ENCODE peak calls at places on chromosome 2, in four cellular contexts. J is H9, R is trophoblast cell, Y is IMR-90. P is an unnamed sample.
A peak's percentile ranks its signal among the peaks of the same experiment; 100 is the strongest.

GRCh38 chr2:119700866-119701265 is 21.9 kb downstream of the TMEM177 start:
- DNase-seq in Y (no peak), R (no peak), J (peak; percentile 85), P (no peak)

GRCh38 chr2:16321256-16321655 is 344.4 kb downstream of the CYRIA start:
- DNase-seq in J (no peak), R (no peak), Y (no peak), P (no peak)

GRCh38 chr2:71458413-71459083 is 5.2 kb downstream of the DYSF start:
- DNase-seq in J (no peak), Y (peak; percentile 58), R (no peak), P (peak; percentile 70)

GRCh38 chr2:218829868-218830451 is 1.6 kb downstream of the PRKAG3 start:
- DNase-seq in Y (no peak), J (no peak), R (no peak), P (no peak)

GRCh38 chr2:196341318-196341841 is 170.0 kb upstream of the STK17B start:
- DNase-seq in J (no peak), R (no peak), Y (no peak), P (no peak)

GRCh38 chr2:235811446-235812184 is 317.8 kb downstream of the AGAP1 start:
- DNase-seq in J (no peak), R (no peak), Y (peak; percentile 8), P (no peak)

GRCh38 chr2:157182204-157182709 is 75.2 kb upstream of the GALNT5 start:
- DNase-seq in J (no peak), Y (peak; percentile 72), R (no peak), P (no peak)

GRCh38 chr2:80499095-80499494 is 194.5 kb upstream of the LRRTM1 start:
- DNase-seq in Y (peak; percentile 65), R (peak; percentile 44), J (no peak), P (peak; percentile 48)

GRCh38 chr2:25960920-25961319 is 21.4 kb downstream of the KIF3C start:
- DNase-seq in Y (peak; percentile 63), J (no peak), R (no peak), P (peak; percentile 70)

GRCh38 chr2:181312515-181312927 is 144.7 kb upstream of the ITGA4 start:
- DNase-seq in R (no peak), Y (no peak), J (no peak), P (no peak)

GRCh38 chr2:181317511-181317910 is 139.7 kb upstream of the ITGA4 start:
- DNase-seq in R (no peak), J (no peak), Y (no peak), P (no peak)

GRCh38 chr2:181310967-181311366 is 146.2 kb upstream of the ITGA4 start:
- DNase-seq in J (no peak), Y (no peak), R (no peak), P (no peak)

GRCh38 chr2:181311841-181312240 is 145.3 kb upstream of the ITGA4 start:
- DNase-seq in Y (no peak), R (no peak), J (no peak), P (no peak)

DNA sequence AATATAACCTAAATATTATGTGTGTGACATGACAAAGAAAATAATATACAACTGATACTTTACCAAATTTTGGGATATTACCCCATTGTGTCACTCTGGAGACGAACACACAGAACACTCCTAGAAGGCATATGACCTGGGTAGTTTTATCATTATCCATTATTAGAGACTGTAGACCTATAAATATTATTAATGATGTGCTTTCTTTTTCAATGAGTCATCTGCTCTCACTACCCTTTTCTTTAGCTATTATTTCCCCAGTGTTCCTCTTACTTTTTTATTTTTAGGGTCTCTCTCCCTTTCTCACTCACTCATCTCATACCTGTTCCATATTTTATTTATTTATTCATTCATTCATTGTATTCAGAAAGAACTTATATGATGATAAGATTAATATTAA is 143.3 kb upstream of the ITGA4 start:
- DNase-seq in J (no peak), R (no peak), Y (no peak), P (no peak)
- H3K4me1 ChIP-seq in J (no peaks in the 10 kb centered on the region), R (no peaks in the 10 kb centered on the region), Y (no peaks in the 10 kb centered on the region), P (no peaks in the 10 kb centered on the region)

DNA sequence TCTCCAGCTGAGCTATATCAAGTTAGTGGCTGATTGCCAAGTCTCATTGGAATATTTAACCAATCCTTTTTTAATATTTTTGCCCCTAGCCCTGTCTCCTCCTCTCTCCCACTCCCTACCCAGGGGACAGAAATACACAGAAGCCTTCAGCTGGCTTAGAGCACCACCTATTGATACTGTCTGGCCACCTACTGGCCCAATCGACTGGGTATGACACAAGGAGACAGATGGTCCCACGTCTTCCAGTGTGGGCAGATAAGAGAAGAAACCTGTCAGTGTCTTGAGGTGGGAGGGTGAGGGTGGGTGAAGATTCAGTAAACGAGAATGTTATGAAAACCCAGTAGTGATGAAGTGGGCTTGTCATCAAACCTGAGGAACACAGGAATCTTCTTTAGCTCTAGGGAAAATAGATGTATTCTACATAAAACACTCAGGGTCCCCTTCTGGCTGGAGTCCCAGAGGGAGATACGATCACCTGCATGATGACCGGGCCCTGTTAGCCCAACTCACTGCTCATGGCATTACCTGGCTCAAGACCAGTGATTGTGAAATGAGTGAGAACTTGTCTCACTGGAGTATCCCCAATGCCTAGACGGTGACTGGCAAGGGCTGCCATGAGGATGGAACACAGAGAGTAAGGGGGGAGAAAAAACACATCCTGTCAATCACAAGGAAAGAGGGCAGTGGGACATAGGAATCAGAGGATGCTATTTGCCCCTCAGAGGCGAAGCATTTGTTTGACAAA is 26.7 kb downstream of the POLR1A start:
- DNase-seq in J (no peak), Y (peak; percentile 47), R (peak; percentile 42), P (peak; percentile 75)
- H3K4ac ChIP-seq in J (no peak overlapping the region), Y (no peak overlapping the region), R (no peak overlapping the region), P (no peak overlapping the region)

DNA sequence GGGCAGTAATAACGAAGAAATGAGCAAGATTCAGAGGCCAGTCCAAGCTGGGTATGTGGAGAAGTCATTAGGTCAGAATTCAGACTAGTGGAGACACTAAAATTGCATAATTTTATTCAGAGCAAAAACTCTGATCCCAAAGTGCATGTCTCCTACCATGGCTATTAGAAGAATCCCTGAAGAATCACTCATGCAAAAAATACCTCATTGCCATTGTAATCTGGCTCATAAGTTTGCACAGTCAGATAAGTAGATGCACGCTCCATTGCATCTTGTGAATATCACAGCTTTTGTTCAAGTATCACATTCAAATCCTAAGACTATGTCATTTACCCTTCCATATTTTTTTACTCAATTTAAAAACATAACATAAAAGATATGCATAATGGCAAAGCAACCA is 692.2 kb upstream of the KLHL29 start:
- DNase-seq in J (no peak), R (no peak), Y (no peak), P (no peak)
- H3K9me3 ChIP-seq in J (no peaks in the 10 kb centered on the region), R (no peaks in the 10 kb centered on the region), Y (peaks cover 4% of the 10 kb centered on the region), P (no peaks in the 10 kb centered on the region)

GRCh38 chr2:98458207-98458606 is 13.5 kb downstream of the INPP4A start:
- DNase-seq in R (peak; percentile 68), J (no peak), Y (peak; percentile 60), P (peak; percentile 45)
- H3K4me1 ChIP-seq in R (peaks cover 3% of the 10 kb centered on the region), J (peaks cover 10% of the 10 kb centered on the region), Y (peaks cover 33% of the 10 kb centered on the region), P (peaks cover 12% of the 10 kb centered on the region)

DNA sequence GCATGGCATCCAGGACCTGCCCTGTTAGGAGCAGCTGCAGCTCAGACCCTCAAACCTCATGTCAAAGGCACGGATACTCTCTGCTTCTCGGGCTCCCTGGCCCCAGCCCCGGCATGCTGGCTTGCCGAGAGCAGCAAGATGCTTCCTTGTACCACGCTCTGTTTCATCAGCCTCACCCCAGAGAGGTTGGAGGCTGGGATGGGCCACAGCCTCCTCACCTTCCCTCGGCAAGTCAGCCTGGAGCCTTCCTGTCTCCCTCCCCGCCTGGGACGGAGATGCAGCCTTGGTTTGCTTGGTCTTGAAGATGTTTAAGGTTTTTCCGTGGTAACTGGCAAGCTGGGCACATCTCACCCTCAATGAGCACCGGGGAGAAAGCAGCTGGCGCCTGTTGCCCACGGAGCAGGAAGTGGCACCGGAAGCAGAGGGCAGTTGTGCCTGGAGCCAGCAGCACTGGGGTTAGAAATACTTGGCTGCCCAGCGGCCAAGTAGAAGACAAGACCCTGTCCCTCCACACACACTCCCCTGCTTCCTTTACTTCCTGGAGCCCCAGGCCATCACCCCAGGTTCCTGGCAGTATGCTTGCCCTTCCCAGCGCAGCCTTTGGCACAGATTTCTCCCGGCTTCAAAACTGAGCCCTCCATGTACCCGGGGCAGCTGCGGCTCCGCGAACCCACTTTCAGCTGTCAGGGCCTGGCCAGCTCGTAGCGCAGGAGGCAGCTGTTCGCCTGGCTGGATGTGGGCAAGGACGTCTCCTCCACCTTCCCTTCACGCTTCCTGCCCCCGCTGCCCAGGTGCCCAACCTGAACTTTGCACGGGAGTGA is 17.4 kb downstream of the FBLN7 start:
- DNase-seq in J (no peak), Y (no peak), R (no peak), P (no peak)
- H3K4ac ChIP-seq in J (no peak overlapping the region), Y (no peak overlapping the region), R (no peak overlapping the region), P (no peak overlapping the region)

GRCh38 chr2:3434005-3434404 is 54.5 kb downstream of the TRAPPC12 start:
- DNase-seq in Y (no peak), R (no peak), J (no peak), P (no peak)
- H3K9me3 ChIP-seq in Y (no peaks in the 10 kb centered on the region), R (no peaks in the 10 kb centered on the region), J (no peaks in the 10 kb centered on the region), P (no peaks in the 10 kb centered on the region)

DNA sequence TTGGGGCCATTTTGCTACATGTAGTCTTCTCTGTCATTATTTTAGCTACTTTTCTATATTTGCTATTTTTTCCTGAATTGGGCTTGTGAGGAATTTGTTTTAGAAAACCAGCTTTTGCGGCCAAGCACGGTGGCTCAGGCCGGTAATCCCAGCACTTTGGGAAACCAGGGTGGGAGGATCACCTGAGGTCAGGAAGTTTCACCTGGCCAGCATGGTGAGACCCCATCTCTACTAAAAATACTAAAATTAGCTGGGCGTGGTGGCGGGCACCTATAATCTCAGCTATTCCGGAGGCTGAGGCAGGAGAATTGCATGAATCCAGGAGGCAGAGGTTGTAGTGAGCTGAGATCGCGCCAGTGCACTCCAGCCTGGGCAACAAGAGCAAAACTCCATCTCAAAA is 4.7 kb downstream of the SEPTIN2 start:
- DNase-seq in Y (no peak), J (no peak), R (no peak), P (no peak)
- H3K4me1 ChIP-seq in Y (peaks cover 6% of the 10 kb centered on the region), J (peaks cover 3% of the 10 kb centered on the region), R (no peaks in the 10 kb centered on the region), P (peaks cover 5% of the 10 kb centered on the region)

GRCh38 chr2:194328456-194328855 is 1328.6 kb upstream of the SLC39A10 start:
- DNase-seq in Y (no peak), J (no peak), R (no peak), P (no peak)
- H3K4ac ChIP-seq in Y (no peak overlapping the region), J (no peak overlapping the region), R (no peak overlapping the region), P (no peak overlapping the region)

DNA sequence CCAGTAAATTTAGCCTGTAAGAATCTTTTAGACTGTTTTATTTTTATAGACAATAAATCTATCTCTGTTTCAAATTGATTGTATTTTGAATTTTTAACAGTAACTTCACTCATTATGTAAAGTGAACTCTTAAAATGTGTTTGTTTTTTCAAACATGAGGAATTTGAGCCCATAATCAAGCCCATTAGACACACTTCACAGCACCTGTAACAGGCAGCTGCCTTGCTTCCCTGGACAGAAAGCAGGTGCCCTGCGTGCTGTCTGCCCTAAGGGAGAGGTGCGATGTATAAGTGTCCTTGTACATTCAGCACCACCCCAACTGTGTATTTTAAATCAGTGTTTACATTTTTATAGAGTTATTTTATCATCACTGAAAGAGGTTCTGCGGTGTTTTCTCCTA is 186.5 kb upstream of the TPO start:
- DNase-seq in J (no peak), Y (no peak), R (no peak), P (no peak)
- H3K9me3 ChIP-seq in J (peaks cover 9% of the 10 kb centered on the region), Y (peaks cover 39% of the 10 kb centered on the region), R (peaks cover 10% of the 10 kb centered on the region), P (no peaks in the 10 kb centered on the region)

DNA sequence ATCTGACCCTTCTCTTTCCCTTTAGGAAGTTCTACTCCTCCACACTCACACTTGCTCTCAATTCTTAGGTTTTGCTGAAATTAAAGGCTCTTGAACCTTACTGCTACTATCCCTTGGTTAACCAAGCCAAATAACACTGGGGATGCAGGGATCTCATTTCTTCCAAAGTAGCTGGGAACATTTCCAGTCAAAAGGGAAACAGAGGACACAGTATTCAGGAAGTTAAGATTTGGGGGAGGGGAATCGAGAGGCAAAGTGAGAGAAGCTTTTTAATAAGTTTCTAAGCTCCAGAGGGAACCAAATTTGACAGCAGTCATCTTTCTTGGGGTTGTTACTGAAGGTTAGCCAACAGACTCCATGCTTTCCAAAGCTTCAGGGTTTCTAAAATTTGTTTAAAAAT is 6.2 kb downstream of the SEPTIN2 start:
- DNase-seq in J (no peak), R (no peak), Y (no peak), P (no peak)
- H3K4me1 ChIP-seq in J (peaks cover 3% of the 10 kb centered on the region), R (no peaks in the 10 kb centered on the region), Y (peaks cover 6% of the 10 kb centered on the region), P (peaks cover 7% of the 10 kb centered on the region)

P was measured in mesenchymal stem cell.